ENCODE peak calls at places on chromosomes 12 and 14, in ten cellular contexts. One of them, this sample, is unnamed.
A peak's percentile ranks its signal among the peaks of the same experiment; 100 is the strongest.

GRCh38 chr12:104219908-104220404 is 4.4 kb downstream of the TXNRD1 start:
- DNase-seq in ovary: no peak
- DNase-seq in right lobe of liver: no peak
- DNase-seq in NB4: peak; percentile 92
- DNase-seq in heart left ventricle: no peak
- DNase-seq in body of pancreas: peak; percentile 9
- DNase-seq in IMR-90: peak; percentile 83
- DNase-seq in A549: peak; percentile 99
- DNase-seq in uterus: no peak
- DNase-seq in stomach: peak; percentile 55
- DNase-seq in this sample: peak; percentile 55

GRCh38 chr12:131872154-131873046 is 22.0 kb upstream of the ULK1 start:
- DNase-seq in A549: peak; percentile 85
- DNase-seq in heart left ventricle: no peak
- DNase-seq in ovary: peak; percentile 23
- DNase-seq in right lobe of liver: no peak
- DNase-seq in stomach: no peak
- DNase-seq in body of pancreas: no peak
- DNase-seq in IMR-90: peak; percentile 84
- DNase-seq in NB4: peak; percentile 98
- DNase-seq in uterus: no peak
- DNase-seq in this sample: no peak

GRCh38 chr14:36952702-36953101 is 219.7 kb downstream of the SLC25A21 start:
- DNase-seq in A549: peak; percentile 64
- DNase-seq in NB4: no peak
- DNase-seq in right lobe of liver: no peak
- DNase-seq in heart left ventricle: no peak
- DNase-seq in stomach: no peak
- DNase-seq in body of pancreas: no peak
- DNase-seq in ovary: no peak
- DNase-seq in uterus: no peak
- DNase-seq in IMR-90: peak; percentile 53
- DNase-seq in this sample: no peak

GRCh38 chr12:6863033-6863432 is 4.3 kb upstream of the TPI1 start:
- DNase-seq in uterus: no peak
- DNase-seq in IMR-90: no peak
- DNase-seq in right lobe of liver: no peak
- DNase-seq in heart left ventricle: no peak
- DNase-seq in body of pancreas: no peak
- DNase-seq in NB4: no peak
- DNase-seq in ovary: no peak
- DNase-seq in stomach: no peak
- DNase-seq in A549: no peak
- DNase-seq in this sample: no peak

GRCh38 chr12:110149104-110149660 is 25.0 kb downstream of the IFT81 start:
- DNase-seq in IMR-90: no peak
- DNase-seq in stomach: no peak
- DNase-seq in A549: no peak
- DNase-seq in right lobe of liver: no peak
- DNase-seq in body of pancreas: no peak
- DNase-seq in ovary: no peak
- DNase-seq in heart left ventricle: no peak
- DNase-seq in uterus: no peak
- DNase-seq in NB4: no peak
- DNase-seq in this sample: no peak

GRCh38 chr12:59149995-59150642 is 229.8 kb upstream of the LRIG3 start:
- DNase-seq in stomach: no peak
- DNase-seq in right lobe of liver: no peak
- DNase-seq in body of pancreas: peak; percentile 11
- DNase-seq in ovary: no peak
- DNase-seq in IMR-90: peak; percentile 84
- DNase-seq in heart left ventricle: peak; percentile 16
- DNase-seq in NB4: peak; percentile 78
- DNase-seq in A549: peak; percentile 86
- DNase-seq in uterus: peak; percentile 20
- DNase-seq in this sample: peak; percentile 23

GRCh38 chr12:52230364-52231281 is 2.4 kb upstream of the KRT7 start:
- DNase-seq in NB4: no peak
- DNase-seq in uterus: no peak
- DNase-seq in stomach: no peak
- DNase-seq in body of pancreas: peak; percentile 66
- DNase-seq in right lobe of liver: no peak
- DNase-seq in A549: peak; percentile 76
- DNase-seq in heart left ventricle: peak; percentile 25
- DNase-seq in IMR-90: peak; percentile 68
- DNase-seq in ovary: no peak
- DNase-seq in this sample: no peak

GRCh38 chr12:104670439-104671406 is 214.0 kb downstream of the CHST11 start:
- DNase-seq in uterus: no peak
- DNase-seq in ovary: no peak
- DNase-seq in NB4: peak; percentile 58
- DNase-seq in body of pancreas: no peak
- DNase-seq in heart left ventricle: no peak
- DNase-seq in A549: peak; percentile 52
- DNase-seq in IMR-90: no peak
- DNase-seq in stomach: no peak
- DNase-seq in right lobe of liver: no peak
- DNase-seq in this sample: no peak

GRCh38 chr12:82682851-82683261 is 3.9 kb upstream of the TMTC2 start:
- DNase-seq in right lobe of liver: no peak
- DNase-seq in stomach: no peak
- DNase-seq in IMR-90: no peak
- DNase-seq in ovary: no peak
- DNase-seq in uterus: no peak
- DNase-seq in A549: peak; percentile 55
- DNase-seq in heart left ventricle: no peak
- DNase-seq in NB4: peak; percentile 48
- DNase-seq in body of pancreas: no peak
- DNase-seq in this sample: no peak

GRCh38 chr12:82174383-82174782 is 183.8 kb downstream of the CCDC59 start:
- DNase-seq in uterus: no peak
- DNase-seq in body of pancreas: no peak
- DNase-seq in stomach: no peak
- DNase-seq in A549: no peak
- DNase-seq in ovary: no peak
- DNase-seq in NB4: no peak
- DNase-seq in right lobe of liver: no peak
- DNase-seq in IMR-90: no peak
- DNase-seq in heart left ventricle: no peak
- DNase-seq in this sample: no peak

GRCh38 chr12:71746983-71747611 is 7.6 kb upstream of the RAB21 start:
- DNase-seq in NB4: peak; percentile 74
- DNase-seq in uterus: peak; percentile 23
- DNase-seq in right lobe of liver: no peak
- DNase-seq in heart left ventricle: peak; percentile 29
- DNase-seq in stomach: peak; percentile 33
- DNase-seq in IMR-90: peak; percentile 73
- DNase-seq in ovary: no peak
- DNase-seq in body of pancreas: peak; percentile 45
- DNase-seq in A549: peak; percentile 74
- DNase-seq in this sample: no peak

GRCh38 chr14:69090187-69090789 is 62.6 kb downstream of the DCAF5 start:
- DNase-seq in heart left ventricle: no peak
- DNase-seq in A549: peak; percentile 64
- DNase-seq in IMR-90: peak; percentile 55
- DNase-seq in body of pancreas: peak; percentile 52
- DNase-seq in stomach: no peak
- DNase-seq in right lobe of liver: no peak
- DNase-seq in NB4: peak; percentile 43
- DNase-seq in uterus: no peak
- DNase-seq in ovary: no peak
- DNase-seq in this sample: no peak

GRCh38 chr12:52062167-52063080 is 7.4 kb upstream of the ATG101 start:
- DNase-seq in body of pancreas: no peak
- DNase-seq in A549: no peak
- DNase-seq in NB4: no peak
- DNase-seq in stomach: no peak
- DNase-seq in heart left ventricle: no peak
- DNase-seq in IMR-90: no peak
- DNase-seq in ovary: peak; percentile 64
- DNase-seq in right lobe of liver: no peak
- DNase-seq in uterus: no peak
- DNase-seq in this sample: no peak

GRCh38 chr12:109529618-109530300 is 43.5 kb downstream of the MMAB start:
- DNase-seq in stomach: no peak
- DNase-seq in heart left ventricle: no peak
- DNase-seq in right lobe of liver: no peak
- DNase-seq in ovary: no peak
- DNase-seq in uterus: no peak
- DNase-seq in IMR-90: no peak
- DNase-seq in NB4: no peak
- DNase-seq in body of pancreas: no peak
- DNase-seq in A549: no peak
- DNase-seq in this sample: no peak

GRCh38 chr14:29930283-29930682 is 2.6 kb upstream of the PRKD1 start:
- DNase-seq in NB4: no peak
- DNase-seq in uterus: no peak
- DNase-seq in heart left ventricle: no peak
- DNase-seq in right lobe of liver: no peak
- DNase-seq in body of pancreas: no peak
- DNase-seq in stomach: no peak
- DNase-seq in IMR-90: peak; percentile 47
- DNase-seq in ovary: no peak
- DNase-seq in A549: no peak
- DNase-seq in this sample: no peak

GRCh38 chr12:131103614-131104463 is 150.1 kb downstream of the ADGRD1 start:
- DNase-seq in ovary: peak; percentile 36
- DNase-seq in body of pancreas: no peak
- DNase-seq in uterus: peak; percentile 11
- DNase-seq in right lobe of liver: peak; percentile 51
- DNase-seq in IMR-90: no peak
- DNase-seq in NB4: no peak
- DNase-seq in A549: no peak
- DNase-seq in heart left ventricle: no peak
- DNase-seq in stomach: peak; percentile 3
- DNase-seq in this sample: no peak

GRCh38 chr14:67514650-67515385 is 18.3 kb upstream of the PLEKHH1 start:
- DNase-seq in stomach: peak; percentile 50
- DNase-seq in uterus: peak; percentile 34
- DNase-seq in NB4: peak; percentile 53
- DNase-seq in body of pancreas: peak; percentile 64
- DNase-seq in ovary: peak; percentile 50
- DNase-seq in heart left ventricle: peak; percentile 33
- DNase-seq in IMR-90: peak; percentile 33
- DNase-seq in A549: no peak
- DNase-seq in right lobe of liver: peak; percentile 65
- DNase-seq in this sample: peak; percentile 87

GRCh38 chr14:79417961-79418360 is 793.3 kb downstream of the DIO2 start:
- DNase-seq in stomach: no peak
- DNase-seq in A549: no peak
- DNase-seq in heart left ventricle: no peak
- DNase-seq in ovary: no peak
- DNase-seq in NB4: no peak
- DNase-seq in right lobe of liver: no peak
- DNase-seq in IMR-90: peak; percentile 57
- DNase-seq in body of pancreas: no peak
- DNase-seq in uterus: no peak
- DNase-seq in this sample: no peak

GRCh38 chr12:97630875-97631274 is 168.3 kb downstream of the RMST start:
- DNase-seq in NB4: no peak
- DNase-seq in IMR-90: no peak
- DNase-seq in ovary: no peak
- DNase-seq in right lobe of liver: no peak
- DNase-seq in body of pancreas: no peak
- DNase-seq in uterus: no peak
- DNase-seq in A549: no peak
- DNase-seq in stomach: no peak
- DNase-seq in heart left ventricle: no peak
- DNase-seq in this sample: no peak
- TF ChIP-seq CTCF in NB4: no peak
- TF ChIP-seq CTCF in IMR-90: no peak
- TF ChIP-seq CTCF in ovary: no peak
- TF ChIP-seq CTCF in right lobe of liver: no peak
- TF ChIP-seq CTCF in body of pancreas: no peak
- TF ChIP-seq CTCF in uterus: no peak
- TF ChIP-seq CTCF in A549: no peak
- TF ChIP-seq CTCF in stomach: no peak
- TF ChIP-seq CTCF in heart left ventricle: no peak
- TF ChIP-seq CTCF in this sample: no peak

DNA sequence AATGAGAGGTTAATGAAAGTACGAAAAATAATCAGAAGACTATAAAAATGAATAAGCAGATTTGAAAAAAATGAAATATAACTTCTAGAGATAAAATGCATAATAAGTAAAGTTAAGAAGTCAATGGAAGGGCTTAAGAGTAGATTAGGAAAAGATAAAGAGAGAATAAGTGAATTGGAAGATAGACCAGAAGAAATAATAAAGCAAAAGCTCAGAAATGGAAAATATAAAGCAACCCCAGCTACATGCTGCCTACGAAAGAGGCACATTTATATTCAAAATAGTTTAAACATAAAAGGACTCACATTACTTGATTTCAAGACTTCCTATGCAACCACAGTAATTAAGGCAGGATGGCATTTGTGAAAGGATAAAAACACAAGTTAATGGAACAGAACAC is 19.9 kb downstream of the ZNF605 start:
- DNase-seq in right lobe of liver: no peak
- DNase-seq in stomach: no peak
- DNase-seq in body of pancreas: no peak
- DNase-seq in ovary: no peak
- DNase-seq in heart left ventricle: no peak
- DNase-seq in uterus: no peak
- DNase-seq in NB4: no peak
- DNase-seq in IMR-90: no peak
- DNase-seq in A549: no peak
- DNase-seq in this sample: no peak
- H3K4me3 ChIP-seq in right lobe of liver: no peak overlapping the region
- H3K4me3 ChIP-seq in stomach: no peak overlapping the region
- H3K4me3 ChIP-seq in body of pancreas: no peak overlapping the region
- H3K4me3 ChIP-seq in ovary: no peak overlapping the region
- H3K4me3 ChIP-seq in heart left ventricle: no peak overlapping the region
- H3K4me3 ChIP-seq in uterus: no peak overlapping the region
- H3K4me3 ChIP-seq in NB4: no peak overlapping the region
- H3K4me3 ChIP-seq in IMR-90: no peak overlapping the region
- H3K4me3 ChIP-seq in A549: no peak overlapping the region
- H3K4me3 ChIP-seq in this sample: no peak overlapping the region

DNA sequence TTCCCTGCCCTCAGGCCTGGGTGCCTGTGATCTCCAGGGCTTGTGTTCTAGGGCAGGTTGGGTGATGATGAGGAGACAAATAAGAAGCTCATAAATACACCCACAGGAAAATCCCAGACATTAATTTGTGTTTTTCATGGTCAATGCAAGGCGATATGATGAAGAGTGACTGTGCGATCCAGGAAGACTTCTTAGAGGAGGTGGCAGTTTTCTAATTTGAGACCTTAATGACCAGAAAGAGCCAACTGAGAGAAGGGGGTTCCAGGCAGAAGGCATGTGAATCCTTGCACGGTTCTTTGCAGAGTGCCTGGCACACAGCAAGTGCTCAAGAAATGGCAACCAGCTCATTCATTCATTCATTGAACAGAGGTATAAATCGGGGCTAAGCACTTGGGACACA is 128.1 kb downstream of the AACS start:
- DNase-seq in ovary: no peak
- DNase-seq in A549: no peak
- DNase-seq in body of pancreas: no peak
- DNase-seq in NB4: no peak
- DNase-seq in right lobe of liver: no peak
- DNase-seq in heart left ventricle: no peak
- DNase-seq in IMR-90: no peak
- DNase-seq in uterus: no peak
- DNase-seq in stomach: no peak
- DNase-seq in this sample: no peak
- TF ChIP-seq POLR2A in ovary: no peak
- TF ChIP-seq POLR2A in A549: no peak
- TF ChIP-seq POLR2A in body of pancreas: no peak
- TF ChIP-seq POLR2A in NB4: no peak
- TF ChIP-seq POLR2A in right lobe of liver: no peak
- TF ChIP-seq POLR2A in heart left ventricle: no peak
- TF ChIP-seq POLR2A in IMR-90: no peak
- TF ChIP-seq POLR2A in uterus: no peak
- TF ChIP-seq POLR2A in stomach: no peak
- TF ChIP-seq POLR2A in this sample: no peak

GRCh38 chr14:70893062-70893841 is 14.0 kb upstream of the PCNX1 start:
- DNase-seq in NB4: no peak
- DNase-seq in heart left ventricle: no peak
- DNase-seq in body of pancreas: no peak
- DNase-seq in stomach: no peak
- DNase-seq in ovary: no peak
- DNase-seq in A549: no peak
- DNase-seq in right lobe of liver: no peak
- DNase-seq in uterus: no peak
- DNase-seq in IMR-90: no peak
- DNase-seq in this sample: no peak
- TF ChIP-seq CTCF in NB4: no peak
- TF ChIP-seq CTCF in heart left ventricle: no peak
- TF ChIP-seq CTCF in body of pancreas: no peak
- TF ChIP-seq CTCF in stomach: no peak
- TF ChIP-seq CTCF in ovary: no peak
- TF ChIP-seq CTCF in A549: no peak
- TF ChIP-seq CTCF in right lobe of liver: no peak
- TF ChIP-seq CTCF in uterus: no peak
- TF ChIP-seq CTCF in IMR-90: no peak
- TF ChIP-seq CTCF in this sample: no peak

This sample was measured in lower leg skin.